ENCODE peak calls at places on chromosomes 3 and 15, in six cellular contexts. O is effector memory CD4-positive, alpha-beta T cell; F is GM06990; X is psoas muscle; Z is cardiac fibroblast; K is fibroblast of lung. Q is an unnamed sample.

GRCh38 chr3:188283347-188283746 is 129.4 kb downstream of the LPP start:
- DNase-seq in O (no peak), F (no peak), X (no peak), Z (peak), K (peak), Q (no peak)

GRCh38 chr15:101242999-101243336 is 8.9 kb downstream of the CHSY1 start:
- DNase-seq in O (no peak), F (no peak), X (no peak), Z (no peak), K (peak), Q (no peak)

GRCh38 chr3:53145109-53146077 is 15.2 kb upstream of the RFT1 start:
- DNase-seq in O (no peak), F (no peak), X (no peak), Z (no peak), K (no peak), Q (no peak)

GRCh38 chr15:48929611-48930170 is 34.0 kb downstream of the SHC4 start:
- DNase-seq in O (no peak), F (no peak), X (no peak), Z (no peak), K (no peak), Q (no peak)

GRCh38 chr3:160092760-160093159 is 104.1 kb downstream of the IL12A start:
- DNase-seq in O (no peak), F (no peak), X (no peak), Z (no peak), K (no peak), Q (no peak)

GRCh38 chr15:62541250-62541649 is 376.2 kb upstream of the C2CD4B start:
- DNase-seq in O (no peak), F (no peak), X (no peak), Z (no peak), K (no peak), Q (no peak)

GRCh38 chr15:55282284-55282833 is 7.3 kb downstream of the RAB27A start:
- DNase-seq in O (no peak), F (no peak), X (no peak), Z (peak), K (peak), Q (no peak)

GRCh38 chr3:123156276-123156995 is 45.3 kb upstream of the SEC22A start:
- DNase-seq in O (no peak), F (no peak), X (no peak), Z (no peak), K (no peak), Q (no peak)

GRCh38 chr3:195110647-195111321 is 160.2 kb downstream of the XXYLT1 start:
- DNase-seq in O (no peak), F (no peak), X (no peak), Z (peak), K (no peak), Q (no peak)

GRCh38 chr15:67240235-67241131 is 14.0 kb downstream of the AAGAB start:
- DNase-seq in O (no peak), F (peak), X (no peak), Z (peak), K (no peak), Q (no peak)

GRCh38 chr3:187112934-187113793 is 26.1 kb downstream of the RPL39L start:
- DNase-seq in O (no peak), F (no peak), X (no peak), Z (peak), K (peak), Q (no peak)

GRCh38 chr3:155312781-155313180 is 19.3 kb upstream of the STRIT1 start:
- DNase-seq in O (no peak), F (no peak), X (no peak), Z (peak), K (no peak), Q (no peak)

GRCh38 chr15:73947651-73948050 is 21.4 kb downstream of the LOXL1 start:
- DNase-seq in O (no peak), F (no peak), X (peak), Z (no peak), K (no peak), Q (no peak)

GRCh38 chr3:40765884-40766283 is 241.1 kb downstream of the ZNF621 start:
- DNase-seq in O (no peak), F (no peak), X (no peak), Z (peak), K (peak), Q (peak)

GRCh38 chr3:172140499-172141391 is 101.4 kb downstream of the FNDC3B start:
- DNase-seq in O (no peak), F (no peak), X (no peak), Z (peak), K (peak), Q (peak)

GRCh38 chr3:151890721-151891141 is 17.3 kb downstream of the SUCNR1 start:
- DNase-seq in O (no peak), F (peak), X (no peak), Z (peak), K (peak), Q (no peak)

GRCh38 chr3:112817782-112818181 is 28.9 kb downstream of the CD200R1L start:
- DNase-seq in O (no peak), F (no peak), X (no peak), Z (no peak), K (no peak), Q (no peak)

DNA sequence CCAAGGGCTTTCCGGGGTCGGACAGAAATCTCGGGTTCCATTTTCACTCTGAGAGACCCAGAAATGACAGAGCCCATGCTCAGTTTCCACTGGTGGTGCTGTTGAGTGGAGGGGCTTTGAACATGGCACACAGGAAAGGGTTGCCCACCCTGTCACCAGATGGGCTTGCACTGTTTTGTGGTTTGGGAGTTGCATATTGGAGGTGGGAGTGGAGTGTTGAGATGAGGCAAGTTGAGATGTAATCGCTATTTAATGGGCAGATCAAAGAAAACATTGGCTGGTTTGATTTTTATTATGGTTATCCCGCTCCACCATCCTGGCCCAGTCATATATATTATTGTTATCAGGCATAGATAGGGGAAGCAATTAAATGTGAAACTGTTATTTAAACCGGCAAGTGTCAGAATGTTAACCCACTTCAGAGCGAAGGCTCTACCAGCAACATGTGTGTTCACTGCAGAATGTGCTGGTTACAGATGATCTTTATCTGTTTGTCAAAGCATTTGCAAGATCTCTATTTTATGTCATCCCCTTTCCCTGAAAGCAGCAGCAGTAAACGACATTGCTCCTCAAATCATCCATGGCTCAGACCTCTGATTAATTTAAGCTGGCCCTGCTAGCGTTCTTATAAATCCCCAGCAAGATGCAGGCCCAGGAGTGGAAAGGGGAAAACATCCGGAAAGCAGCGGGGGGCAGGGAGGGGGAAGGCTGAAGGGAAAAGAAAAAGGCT is 58.3 kb upstream of the TSEN2 start:
- DNase-seq in O (no peak), F (no peak), X (no peak), Z (no peak), K (no peak), Q (no peak)
- H3K4me3 ChIP-seq in O (no peak), F (no peak), X (no peak), Z (no peak), K (no peak), Q (no peak)

GRCh38 chr3:39149059-39149455 is 4.3 kb downstream of the CSRNP1 start:
- DNase-seq in O (no peak), F (no peak), X (no peak), Z (peak), K (no peak), Q (no peak)
- H3K4me3 ChIP-seq in O (peak), F (no peak), X (peak), Z (no peak), K (no peak), Q (no peak)

GRCh38 chr15:99110581-99111320 is 5.9 kb downstream of the SYNM start:
- DNase-seq in O (no peak), F (no peak), X (no peak), Z (no peak), K (peak), Q (no peak)
- H3K4me3 ChIP-seq in O (no peak), F (no peak), X (peak), Z (no peak), K (no peak), Q (no peak)

GRCh38 chr15:72492733-72493132 is 18.6 kb downstream of the ARIH1 start:
- DNase-seq in O (no peak), F (no peak), X (no peak), Z (peak), K (no peak), Q (no peak)
- H3K4me3 ChIP-seq in O (no peak), F (no peak), X (no peak), Z (no peak), K (no peak), Q (no peak)

Q was measured in skeletal muscle cell.